ENCODE peak calls at places on chromosomes 7 and 10, in six cellular contexts. R is heart left ventricle, J is heart right ventricle, H is foreskin fibroblast, L is astrocyte, S is spleen. F is an unnamed sample.

GRCh38 chr10:7561216-7561893 is 105.4 kb downstream of the ITIH5 start:
- DNase-seq in S (no peak), L (peak), H (no peak), R (peak), J (peak), F (no peak)

GRCh38 chr10:111098679-111099437 is 22.0 kb downstream of the ADRA2A start:
- DNase-seq in H (no peak), L (no peak), R (no peak), J (no peak), S (no peak), F (no peak)

GRCh38 chr7:92584953-92585352 is 5.2 kb downstream of the FAM133B start:
- DNase-seq in L (no peak), R (no peak), S (no peak), H (no peak), J (no peak), F (peak)

GRCh38 chr10:124998624-124999291 is 56.8 kb downstream of the ZRANB1 start:
- DNase-seq in R (no peak), J (no peak), H (no peak), L (no peak), S (peak), F (no peak)

GRCh38 chr10:26326874-26327273 is 110.3 kb downstream of the GAD2 start:
- DNase-seq in R (no peak), H (no peak), J (no peak), L (no peak), S (no peak), F (no peak)

GRCh38 chr7:33836797-33837355 is 68.5 kb upstream of the BMPER start:
- DNase-seq in R (no peak), S (no peak), H (no peak), L (no peak), J (no peak), F (peak)

GRCh38 chr10:127157506-127158205 is 38.7 kb downstream of the INSYN2A start:
- DNase-seq in L (peak), H (peak), J (no peak), R (no peak), S (no peak), F (no peak)

GRCh38 chr7:95469187-95469586 is 16.6 kb upstream of the ASB4 start:
- DNase-seq in H (no peak), J (no peak), R (no peak), L (no peak), S (no peak), F (no peak)

GRCh38 chr10:17687117-17687831 is 43.3 kb downstream of the STAM start:
- DNase-seq in J (no peak), L (no peak), H (no peak), R (no peak), S (no peak), F (no peak)

GRCh38 chr10:117989962-117990361 is 56.8 kb downstream of the RAB11FIP2 start:
- DNase-seq in R (no peak), S (no peak), L (no peak), H (no peak), J (no peak), F (no peak)

GRCh38 chr7:138776156-138776833 is 21.5 kb upstream of the TMEM213 start:
- DNase-seq in L (no peak), S (peak), R (no peak), H (no peak), J (no peak), F (no peak)

GRCh38 chr10:90621577-90621976 is 236.3 kb downstream of the HTR7 start:
- DNase-seq in J (no peak), S (no peak), H (peak), L (no peak), R (no peak), F (no peak)

GRCh38 chr10:116771101-116771705 is 28.8 kb upstream of the HSPA12A start:
- DNase-seq in R (peak), J (peak), H (peak), L (peak), S (no peak), F (no peak)

GRCh38 chr10:67087140-67087436 is 161.3 kb downstream of the LRRTM3 start:
- DNase-seq in L (no peak), H (no peak), S (no peak), R (no peak), J (no peak), F (no peak)

GRCh38 chr10:132974886-132975881 is 32.8 kb upstream of the CFAP46 start:
- DNase-seq in L (peak), R (no peak), H (peak), S (peak), J (no peak), F (no peak)

DNA sequence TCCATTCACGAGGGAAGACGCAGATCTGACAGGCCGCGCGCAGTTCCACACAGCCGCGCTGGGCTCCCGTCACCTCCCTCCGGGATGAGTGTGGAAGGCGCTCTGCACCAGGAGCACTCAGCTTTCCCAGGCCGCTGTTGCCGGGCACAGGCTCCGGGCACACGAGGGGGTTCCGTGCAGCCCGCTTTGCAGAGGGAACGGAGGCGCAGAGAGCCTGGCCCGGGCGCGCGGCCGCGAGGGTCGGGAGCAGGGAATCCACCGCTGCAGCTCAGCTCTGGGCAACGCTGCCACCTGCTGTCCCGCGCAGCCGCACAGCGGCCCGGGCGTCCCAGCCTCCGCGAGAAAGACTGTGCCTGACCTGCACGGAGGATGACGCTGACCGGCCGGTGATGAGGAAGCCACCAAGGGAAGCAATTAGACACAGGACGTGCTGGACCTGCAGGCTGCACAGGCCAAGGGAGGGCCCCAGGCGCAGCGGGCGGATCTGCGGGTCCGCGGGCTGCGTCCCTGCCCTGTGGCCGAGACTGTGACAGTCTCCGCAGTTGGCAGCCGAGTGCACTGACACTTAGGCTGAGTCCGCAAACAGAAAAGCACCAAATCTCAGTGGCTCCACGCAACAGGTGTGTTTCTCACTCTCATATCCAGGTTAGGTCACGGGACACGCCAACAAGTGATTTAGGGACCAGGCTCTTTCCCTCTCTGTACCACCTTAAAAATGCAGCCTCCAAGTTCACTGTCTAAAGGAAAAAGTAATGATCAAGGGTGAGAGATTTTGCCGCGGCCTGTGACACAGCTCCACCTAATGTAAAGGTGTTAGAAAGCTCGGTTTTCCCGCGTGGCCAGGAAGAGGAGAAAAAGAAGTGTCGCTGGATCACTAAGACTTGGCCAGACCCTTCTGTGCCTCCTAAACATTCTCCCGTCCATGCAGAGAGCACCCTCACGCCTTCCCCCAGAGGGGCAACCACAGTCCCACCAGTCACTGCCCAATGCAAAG is 94.5 kb downstream of the SEC61G start:
- DNase-seq in J (peak), S (no peak), H (peak), R (peak), L (peak), F (peak)
- TF ChIP-seq CTCF in J (peak), S (no peak), H (peak), R (peak), L (peak), F (no peak)

DNA sequence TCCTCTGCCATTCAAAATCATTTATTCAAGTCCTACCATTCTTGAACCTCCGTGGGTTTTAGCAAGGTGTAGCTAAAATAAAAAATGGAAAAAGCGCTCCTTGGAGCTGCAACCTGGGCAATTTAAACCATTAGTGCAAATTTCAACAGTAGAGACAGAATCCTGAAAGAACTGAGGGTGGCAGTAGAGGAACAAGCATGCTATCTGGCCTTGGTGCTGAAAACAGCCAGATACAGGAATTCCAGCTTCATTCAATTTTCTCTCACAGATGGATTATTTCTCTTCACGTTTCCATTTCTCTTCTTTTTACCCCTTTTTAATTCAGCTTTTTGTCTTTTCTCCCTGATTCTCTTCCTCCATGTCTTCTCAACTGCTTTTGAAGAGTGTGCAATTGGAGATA is 77.7 kb downstream of the OTUD1 start:
- DNase-seq in H (peak), S (no peak), R (no peak), J (no peak), L (peak), F (no peak)
- TF ChIP-seq CTCF in H (peak), S (no peak), R (peak), J (no peak), L (peak), F (peak)

GRCh38 chr7:158695056-158695455 is 9.5 kb downstream of the NCAPG2 start:
- DNase-seq in J (no peak), H (no peak), L (no peak), R (no peak), S (no peak), F (no peak)

GRCh38 chr7:158699341-158699740 is 5.3 kb downstream of the NCAPG2 start:
- DNase-seq in S (no peak), J (no peak), H (no peak), R (no peak), L (no peak), F (no peak)

GRCh38 chr7:158694650-158695049 is 10.0 kb downstream of the NCAPG2 start:
- DNase-seq in H (no peak), L (no peak), J (no peak), R (no peak), S (no peak), F (no peak)

GRCh38 chr7:158698657-158699195 is 5.9 kb downstream of the NCAPG2 start:
- DNase-seq in J (no peak), H (no peak), S (no peak), L (no peak), R (no peak), F (no peak)

DNA sequence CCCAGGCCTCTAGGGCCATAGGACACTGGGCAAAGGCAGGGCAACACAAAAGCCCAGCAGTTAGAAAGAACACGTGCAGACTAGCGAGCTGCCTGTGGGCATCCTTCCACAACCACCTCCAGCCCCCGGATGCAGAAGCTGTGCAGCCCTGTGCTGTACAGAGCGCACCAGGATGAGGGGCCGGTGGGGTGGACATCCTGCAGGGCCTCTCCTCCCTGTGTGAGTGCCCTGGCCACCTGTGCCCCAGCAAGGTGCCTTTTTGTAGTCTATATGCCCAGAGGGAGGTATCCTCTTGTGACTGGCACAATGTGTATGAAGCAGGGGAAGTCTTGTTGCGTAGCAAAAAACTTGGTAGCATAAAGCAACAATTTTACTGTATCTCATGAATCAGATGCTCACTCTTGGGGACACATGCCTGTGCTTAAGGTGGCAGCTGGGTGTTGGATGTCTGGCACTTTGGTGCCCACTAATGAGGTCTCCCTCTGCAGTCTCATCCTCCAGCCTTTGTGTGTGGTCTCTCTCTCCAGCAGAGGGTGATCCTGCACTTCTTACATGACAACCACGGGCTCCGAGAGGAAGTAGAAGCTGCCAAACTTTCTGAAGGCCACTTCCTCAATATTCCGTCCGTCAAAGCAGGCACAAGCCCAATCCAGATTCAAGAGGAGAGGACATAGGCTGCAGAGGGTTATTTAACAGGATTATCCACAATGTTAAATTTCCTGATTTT is 8.7 kb downstream of the NCAPG2 start:
- DNase-seq in H (peak), J (no peak), L (peak), R (peak), S (peak), F (no peak)
- TF ChIP-seq CTCF in H (peak), J (peak), L (peak), R (peak), S (peak), F (no peak)

GRCh38 chr10:62010366-62010765 is 108.9 kb downstream of the ARID5B start:
- DNase-seq in L (no peak), J (no peak), H (no peak), S (no peak), R (no peak), F (no peak)

GRCh38 chr10:62008196-62008595 is 106.7 kb downstream of the ARID5B start:
- DNase-seq in L (no peak), S (no peak), H (no peak), J (no peak), R (no peak), F (no peak)

GRCh38 chr10:62011558-62011957 is 110.1 kb downstream of the ARID5B start:
- DNase-seq in R (no peak), H (no peak), S (no peak), L (no peak), J (no peak), F (no peak)

GRCh38 chr10:62007145-62007544 is 105.6 kb downstream of the ARID5B start:
- DNase-seq in J (no peak), L (no peak), S (no peak), H (no peak), R (no peak), F (no peak)

GRCh38 chr10:62008943-62009342 is 107.4 kb downstream of the ARID5B start:
- DNase-seq in R (no peak), L (no peak), J (no peak), S (no peak), H (no peak), F (no peak)
- TF ChIP-seq CTCF in R (no peak), L (no peak), J (no peak), S (no peak), H (no peak), F (no peak)

GRCh38 chr7:105087981-105088380 is 74.0 kb downstream of the KMT2E start:
- DNase-seq in H (no peak), S (no peak), L (no peak), J (no peak), R (no peak), F (no peak)

GRCh38 chr7:105088456-105088855 is 74.5 kb downstream of the KMT2E start:
- DNase-seq in S (no peak), R (no peak), L (no peak), J (no peak), H (no peak), F (no peak)

GRCh38 chr7:105084581-105084980 is 70.6 kb downstream of the KMT2E start:
- DNase-seq in L (no peak), S (no peak), J (no peak), R (no peak), H (no peak), F (no peak)

GRCh38 chr7:105086850-105087249 is 72.8 kb downstream of the KMT2E start:
- DNase-seq in L (no peak), S (no peak), H (no peak), J (no peak), R (no peak), F (no peak)
- TF ChIP-seq CTCF in L (no peak), S (no peak), H (no peak), J (no peak), R (no peak), F (no peak)

DNA sequence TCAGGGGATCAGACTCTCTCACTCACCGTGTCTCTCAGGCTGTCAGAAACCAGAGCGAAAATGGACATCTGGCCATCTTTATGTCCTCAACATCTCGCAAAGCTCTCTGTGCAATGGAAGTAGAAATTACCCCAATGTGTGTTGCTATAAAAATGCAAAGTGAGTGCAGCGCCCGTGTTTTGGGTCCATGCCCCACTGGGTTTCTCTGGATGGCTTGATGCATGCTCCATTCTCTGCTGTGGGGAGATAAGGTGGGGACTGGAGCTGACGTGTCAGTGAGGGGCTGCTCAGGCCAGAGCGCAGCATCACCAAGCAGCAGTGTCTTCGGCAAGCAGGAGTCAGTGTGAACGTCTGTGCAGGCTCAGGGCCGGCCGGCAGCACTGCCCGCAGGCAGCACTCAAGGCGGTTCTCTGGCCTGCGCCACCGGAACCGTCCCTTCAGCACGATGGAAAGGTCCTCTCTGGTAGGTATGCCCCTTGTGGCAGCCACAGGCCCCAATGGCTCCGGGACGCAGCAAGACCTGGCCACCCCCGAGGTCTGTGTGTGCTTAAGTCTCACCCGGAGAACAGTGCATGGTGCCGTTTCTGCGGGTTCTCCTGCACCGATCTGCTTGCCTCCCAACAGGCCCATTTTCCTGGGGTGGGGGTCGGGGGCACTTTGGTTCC is 30.2 kb downstream of the WDR86 start:
- DNase-seq in S (peak), L (no peak), J (no peak), R (no peak), H (no peak), F (no peak)
- TF ChIP-seq CTCF in S (no peak), L (no peak), J (no peak), R (no peak), H (no peak), F (no peak)

DNA sequence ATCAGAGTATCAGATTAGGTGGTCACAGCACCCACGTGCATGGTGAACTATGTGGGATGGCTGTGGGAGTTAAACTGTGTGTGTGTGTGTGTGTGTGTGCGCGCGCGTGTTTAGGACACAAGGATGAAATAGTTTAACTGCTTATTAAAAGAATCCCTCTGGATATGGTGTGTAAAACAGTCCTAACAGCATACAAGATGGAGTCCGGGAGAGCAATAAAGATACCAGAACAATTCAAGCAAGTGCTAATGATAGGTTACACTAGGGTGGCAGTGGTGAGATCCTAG is 202.2 kb downstream of the IPMK start:
- DNase-seq in H (no peak), L (no peak), S (no peak), R (no peak), J (no peak), F (no peak)
- TF ChIP-seq CTCF in H (no peak), L (no peak), S (no peak), R (no peak), J (no peak), F (no peak)

DNA sequence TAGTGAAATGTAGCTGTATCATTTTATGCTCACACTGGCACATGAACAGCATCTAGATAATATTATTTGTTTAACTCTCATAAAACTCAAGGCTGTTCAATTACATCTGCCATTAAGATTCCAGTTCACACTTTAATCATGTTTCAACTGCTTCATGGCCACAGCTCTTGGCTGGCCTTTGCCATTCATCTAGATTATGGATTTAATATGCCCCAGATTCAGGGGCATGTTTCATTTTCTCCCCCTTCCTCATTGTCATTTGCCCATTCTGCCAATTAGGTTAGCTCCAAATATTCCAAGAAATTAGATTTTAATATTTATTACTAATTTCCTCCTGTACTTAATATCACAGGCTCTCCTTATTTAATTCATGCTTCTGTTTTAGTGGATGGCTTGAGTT is 576.5 kb downstream of the SORCS1 start:
- DNase-seq in L (no peak), R (no peak), J (no peak), H (no peak), S (no peak), F (no peak)
- TF ChIP-seq CTCF in L (no peak), R (no peak), J (no peak), H (no peak), S (no peak), F (no peak)

GRCh38 chr10:106175760-106176377 is 988.6 kb downstream of the SORCS1 start:
- DNase-seq in H (peak), L (no peak), J (no peak), R (no peak), S (no peak), F (no peak)
- TF ChIP-seq CTCF in H (peak), L (peak), J (peak), R (peak), S (no peak), F (peak)

F was measured in activated CD8-positive, alpha-beta T cell treated with anti-CD3 and anti-CD28 coated beads for 36 hours.